ENCODE peak calls at places on chromosomes 1 and 21, in four cellular contexts. P, A, O and D are unnamed samples.

GRCh38 chr1:93816970-93817738 is 61.9 kb downstream of the DNTTIP2 start:
- DNase-seq in O (no peak), P (no peak), A (no peak), D (no peak)

GRCh38 chr1:19081218-19081893 is 124.9 kb upstream of the IFFO2 start:
- DNase-seq in O (no peak), P (peak; percentile 47), A (no peak), D (peak; percentile 29)

GRCh38 chr1:3222042-3222692 is 153.2 kb downstream of the PRDM16 start:
- DNase-seq in O (peak; percentile 49), P (peak; percentile 65), A (no peak), D (no peak)

GRCh38 chr1:234897365-234897699 is 231.3 kb downstream of the TOMM20 start:
- DNase-seq in O (no peak), A (no peak), P (no peak), D (no peak)

GRCh38 chr1:12546771-12547585 is 71.0 kb downstream of the DHRS3 start:
- DNase-seq in O (no peak), P (no peak), A (no peak), D (no peak)

GRCh38 chr21:15004721-15005370 is 60.0 kb downstream of the NRIP1 start:
- DNase-seq in A (no peak), P (no peak), O (no peak), D (no peak)

GRCh38 chr1:119968068-119968492 is 71.8 kb upstream of the ADAM30 start:
- DNase-seq in P (peak; percentile 63), O (peak; percentile 67), A (peak; percentile 8), D (no peak)

GRCh38 chr1:182725264-182725965 is 41.0 kb upstream of the RGS8 start:
- DNase-seq in A (no peak), O (no peak), P (no peak), D (no peak)

GRCh38 chr1:180173952-180174351 is 19.3 kb downstream of the QSOX1 start:
- DNase-seq in A (peak; percentile 63), P (peak; percentile 67), O (no peak), D (no peak)

GRCh38 chr1:21165076-21165475 is 11.6 kb downstream of the EIF4G3 start:
- DNase-seq in P (no peak), O (no peak), A (no peak), D (no peak)

GRCh38 chr1:6350416-6351088 is 43.0 kb downstream of the ACOT7 start:
- DNase-seq in A (no peak), O (no peak), P (peak; percentile 78), D (no peak)

GRCh38 chr1:201348211-201348566 is 29.3 kb downstream of the TNNT2 start:
- DNase-seq in O (peak; percentile 92), A (peak; percentile 79), P (no peak), D (peak; percentile 84)

GRCh38 chr1:87560961-87561360 is 232.3 kb downstream of the LMO4 start:
- DNase-seq in P (no peak), A (peak; percentile 11), O (no peak), D (no peak)

GRCh38 chr1:13513885-13514546 is at the start of gene LRRC38:
- DNase-seq in O (peak; percentile 47), P (no peak), A (no peak), D (no peak)

GRCh38 chr1:181310560-181310959 is 172.8 kb upstream of the CACNA1E start:
- DNase-seq in O (no peak), A (no peak), P (no peak), D (no peak)

GRCh38 chr1:26694185-26694572 is 1.6 kb upstream of the ARID1A start:
- DNase-seq in O (no peak), P (no peak), A (no peak), D (no peak)

GRCh38 chr1:9164919-9165318 is 36.0 kb upstream of the GPR157 start:
- DNase-seq in A (no peak), P (no peak), O (no peak), D (no peak)

GRCh38 chr21:35336534-35336933 is 287.4 kb upstream of the RUNX1 start:
- DNase-seq in A (no peak), P (no peak), O (no peak), D (no peak)

GRCh38 chr1:236122176-236122575 is 20.2 kb upstream of the GPR137B start:
- DNase-seq in A (no peak), O (no peak), P (no peak), D (no peak)

GRCh38 chr1:4585216-4585615 is 69.2 kb upstream of the AJAP1 start:
- DNase-seq in P (no peak), A (no peak), O (peak; percentile 84), D (no peak)